ENCODE peak calls at places on chromosomes 3 and 15, in six cellular contexts. One of them, this sample, is unnamed.

GRCh38 chr15:25775317-25775912 is 87.7 kb downstream of the ATP10A start:
- DNase-seq in NCI-H2081 treated with DMSO at 0.1 percent for 48 hours: no peak
- DNase-seq in SHP77 treated with DMSO at 0.1 percent for 48 hours: no peak
- DNase-seq in GM12865: peak; percentile 31
- DNase-seq in stimulated activated CD4-positive, alpha-beta T cell treated with anti-CD3 and anti-CD28 coated beads, Interleukin-2, amount 100 ng/mL, for 48 hours: no peak
- DNase-seq in substantia nigra: no peak
- DNase-seq in this sample: no peak

GRCh38 chr3:165643433-165643824 is 193.8 kb downstream of the BCHE start:
- DNase-seq in NCI-H2081 treated with DMSO at 0.1 percent for 48 hours: no peak
- DNase-seq in SHP77 treated with DMSO at 0.1 percent for 48 hours: no peak
- DNase-seq in GM12865: no peak
- DNase-seq in stimulated activated CD4-positive, alpha-beta T cell treated with anti-CD3 and anti-CD28 coated beads, Interleukin-2, amount 100 ng/mL, for 48 hours: no peak
- DNase-seq in substantia nigra: no peak
- DNase-seq in this sample: no peak

GRCh38 chr3:149610351-149611105 is 47.3 kb downstream of the WWTR1 start:
- DNase-seq in NCI-H2081 treated with DMSO at 0.1 percent for 48 hours: no peak
- DNase-seq in SHP77 treated with DMSO at 0.1 percent for 48 hours: no peak
- DNase-seq in GM12865: no peak
- DNase-seq in stimulated activated CD4-positive, alpha-beta T cell treated with anti-CD3 and anti-CD28 coated beads, Interleukin-2, amount 100 ng/mL, for 48 hours: no peak
- DNase-seq in substantia nigra: no peak
- DNase-seq in this sample: peak; percentile 47

GRCh38 chr3:103699228-103699627 is 1264.4 kb downstream of the ZPLD1 start:
- DNase-seq in NCI-H2081 treated with DMSO at 0.1 percent for 48 hours: no peak
- DNase-seq in SHP77 treated with DMSO at 0.1 percent for 48 hours: no peak
- DNase-seq in GM12865: no peak
- DNase-seq in stimulated activated CD4-positive, alpha-beta T cell treated with anti-CD3 and anti-CD28 coated beads, Interleukin-2, amount 100 ng/mL, for 48 hours: no peak
- DNase-seq in substantia nigra: no peak
- DNase-seq in this sample: no peak

GRCh38 chr15:79431636-79432344 is at the start of gene MINAR1:
- DNase-seq in NCI-H2081 treated with DMSO at 0.1 percent for 48 hours: no peak
- DNase-seq in SHP77 treated with DMSO at 0.1 percent for 48 hours: no peak
- DNase-seq in GM12865: no peak
- DNase-seq in stimulated activated CD4-positive, alpha-beta T cell treated with anti-CD3 and anti-CD28 coated beads, Interleukin-2, amount 100 ng/mL, for 48 hours: peak; percentile 6
- DNase-seq in substantia nigra: no peak
- DNase-seq in this sample: no peak

GRCh38 chr3:141405025-141405424 is 36.7 kb downstream of the ZBTB38 start:
- DNase-seq in NCI-H2081 treated with DMSO at 0.1 percent for 48 hours: no peak
- DNase-seq in SHP77 treated with DMSO at 0.1 percent for 48 hours: no peak
- DNase-seq in GM12865: no peak
- DNase-seq in stimulated activated CD4-positive, alpha-beta T cell treated with anti-CD3 and anti-CD28 coated beads, Interleukin-2, amount 100 ng/mL, for 48 hours: no peak
- DNase-seq in substantia nigra: no peak
- DNase-seq in this sample: no peak

GRCh38 chr3:184693011-184693975 is 18.6 kb downstream of the MAGEF1 start:
- DNase-seq in NCI-H2081 treated with DMSO at 0.1 percent for 48 hours: no peak
- DNase-seq in SHP77 treated with DMSO at 0.1 percent for 48 hours: no peak
- DNase-seq in GM12865: no peak
- DNase-seq in stimulated activated CD4-positive, alpha-beta T cell treated with anti-CD3 and anti-CD28 coated beads, Interleukin-2, amount 100 ng/mL, for 48 hours: no peak
- DNase-seq in substantia nigra: no peak
- DNase-seq in this sample: no peak

GRCh38 chr3:153026026-153026425 is 136.0 kb upstream of the RAP2B start:
- DNase-seq in NCI-H2081 treated with DMSO at 0.1 percent for 48 hours: peak; percentile 34
- DNase-seq in SHP77 treated with DMSO at 0.1 percent for 48 hours: no peak
- DNase-seq in GM12865: peak; percentile 44
- DNase-seq in stimulated activated CD4-positive, alpha-beta T cell treated with anti-CD3 and anti-CD28 coated beads, Interleukin-2, amount 100 ng/mL, for 48 hours: no peak
- DNase-seq in substantia nigra: no peak
- DNase-seq in this sample: peak; percentile 4

GRCh38 chr15:68114356-68114755 is 60.2 kb downstream of the PIAS1 start:
- DNase-seq in NCI-H2081 treated with DMSO at 0.1 percent for 48 hours: no peak
- DNase-seq in SHP77 treated with DMSO at 0.1 percent for 48 hours: no peak
- DNase-seq in GM12865: peak; percentile 23
- DNase-seq in stimulated activated CD4-positive, alpha-beta T cell treated with anti-CD3 and anti-CD28 coated beads, Interleukin-2, amount 100 ng/mL, for 48 hours: no peak
- DNase-seq in substantia nigra: no peak
- DNase-seq in this sample: no peak

GRCh38 chr3:4320453-4320852 is 17.3 kb downstream of the SETMAR start:
- DNase-seq in NCI-H2081 treated with DMSO at 0.1 percent for 48 hours: no peak
- DNase-seq in SHP77 treated with DMSO at 0.1 percent for 48 hours: no peak
- DNase-seq in GM12865: no peak
- DNase-seq in stimulated activated CD4-positive, alpha-beta T cell treated with anti-CD3 and anti-CD28 coated beads, Interleukin-2, amount 100 ng/mL, for 48 hours: no peak
- DNase-seq in substantia nigra: no peak
- DNase-seq in this sample: no peak

GRCh38 chr3:38039899-38040261 is 872 bp downstream of the DLEC1 start:
- DNase-seq in NCI-H2081 treated with DMSO at 0.1 percent for 48 hours: no peak
- DNase-seq in SHP77 treated with DMSO at 0.1 percent for 48 hours: no peak
- DNase-seq in GM12865: peak; percentile 49
- DNase-seq in stimulated activated CD4-positive, alpha-beta T cell treated with anti-CD3 and anti-CD28 coated beads, Interleukin-2, amount 100 ng/mL, for 48 hours: peak; percentile 18
- DNase-seq in substantia nigra: no peak
- DNase-seq in this sample: peak; percentile 61

GRCh38 chr3:66121288-66121687 is 82.6 kb upstream of the MAGI1 start:
- DNase-seq in NCI-H2081 treated with DMSO at 0.1 percent for 48 hours: no peak
- DNase-seq in SHP77 treated with DMSO at 0.1 percent for 48 hours: no peak
- DNase-seq in GM12865: no peak
- DNase-seq in stimulated activated CD4-positive, alpha-beta T cell treated with anti-CD3 and anti-CD28 coated beads, Interleukin-2, amount 100 ng/mL, for 48 hours: no peak
- DNase-seq in substantia nigra: no peak
- DNase-seq in this sample: no peak

GRCh38 chr3:9151240-9151639 is 98.2 kb downstream of the SRGAP3 start:
- DNase-seq in NCI-H2081 treated with DMSO at 0.1 percent for 48 hours: no peak
- DNase-seq in SHP77 treated with DMSO at 0.1 percent for 48 hours: no peak
- DNase-seq in GM12865: no peak
- DNase-seq in stimulated activated CD4-positive, alpha-beta T cell treated with anti-CD3 and anti-CD28 coated beads, Interleukin-2, amount 100 ng/mL, for 48 hours: no peak
- DNase-seq in substantia nigra: no peak
- DNase-seq in this sample: no peak

GRCh38 chr3:132134611-132135010 is 99.8 kb upstream of the CPNE4 start:
- DNase-seq in NCI-H2081 treated with DMSO at 0.1 percent for 48 hours: no peak
- DNase-seq in SHP77 treated with DMSO at 0.1 percent for 48 hours: no peak
- DNase-seq in GM12865: no peak
- DNase-seq in stimulated activated CD4-positive, alpha-beta T cell treated with anti-CD3 and anti-CD28 coated beads, Interleukin-2, amount 100 ng/mL, for 48 hours: no peak
- DNase-seq in substantia nigra: no peak
- DNase-seq in this sample: no peak

GRCh38 chr15:41115652-41116115 is 396 bp downstream of the INO80 start:
- DNase-seq in NCI-H2081 treated with DMSO at 0.1 percent for 48 hours: no peak
- DNase-seq in SHP77 treated with DMSO at 0.1 percent for 48 hours: peak; percentile 50
- DNase-seq in GM12865: no peak
- DNase-seq in stimulated activated CD4-positive, alpha-beta T cell treated with anti-CD3 and anti-CD28 coated beads, Interleukin-2, amount 100 ng/mL, for 48 hours: peak; percentile 62
- DNase-seq in substantia nigra: peak; percentile 47
- DNase-seq in this sample: peak; percentile 61

GRCh38 chr15:59523702-59524101 is 85.7 kb downstream of the FAM81A start:
- DNase-seq in NCI-H2081 treated with DMSO at 0.1 percent for 48 hours: no peak
- DNase-seq in SHP77 treated with DMSO at 0.1 percent for 48 hours: no peak
- DNase-seq in GM12865: no peak
- DNase-seq in stimulated activated CD4-positive, alpha-beta T cell treated with anti-CD3 and anti-CD28 coated beads, Interleukin-2, amount 100 ng/mL, for 48 hours: no peak
- DNase-seq in substantia nigra: no peak
- DNase-seq in this sample: no peak

GRCh38 chr15:72127724-72128322 is 9.6 kb downstream of the SENP8 start:
- DNase-seq in NCI-H2081 treated with DMSO at 0.1 percent for 48 hours: no peak
- DNase-seq in SHP77 treated with DMSO at 0.1 percent for 48 hours: no peak
- DNase-seq in GM12865: no peak
- DNase-seq in stimulated activated CD4-positive, alpha-beta T cell treated with anti-CD3 and anti-CD28 coated beads, Interleukin-2, amount 100 ng/mL, for 48 hours: no peak
- DNase-seq in substantia nigra: no peak
- DNase-seq in this sample: no peak

GRCh38 chr3:32303977-32304376 is 65.5 kb downstream of the CMTM8 start:
- DNase-seq in NCI-H2081 treated with DMSO at 0.1 percent for 48 hours: no peak
- DNase-seq in SHP77 treated with DMSO at 0.1 percent for 48 hours: no peak
- DNase-seq in GM12865: no peak
- DNase-seq in stimulated activated CD4-positive, alpha-beta T cell treated with anti-CD3 and anti-CD28 coated beads, Interleukin-2, amount 100 ng/mL, for 48 hours: no peak
- DNase-seq in substantia nigra: no peak
- DNase-seq in this sample: no peak

GRCh38 chr3:23923786-23924185 is 6.9 kb downstream of the RPL15 start:
- DNase-seq in NCI-H2081 treated with DMSO at 0.1 percent for 48 hours: no peak
- DNase-seq in SHP77 treated with DMSO at 0.1 percent for 48 hours: no peak
- DNase-seq in GM12865: no peak
- DNase-seq in stimulated activated CD4-positive, alpha-beta T cell treated with anti-CD3 and anti-CD28 coated beads, Interleukin-2, amount 100 ng/mL, for 48 hours: no peak
- DNase-seq in substantia nigra: no peak
- DNase-seq in this sample: no peak

GRCh38 chr3:100968908-100969556 is 24.2 kb downstream of the ABI3BP start:
- DNase-seq in NCI-H2081 treated with DMSO at 0.1 percent for 48 hours: no peak
- DNase-seq in SHP77 treated with DMSO at 0.1 percent for 48 hours: no peak
- DNase-seq in GM12865: no peak
- DNase-seq in stimulated activated CD4-positive, alpha-beta T cell treated with anti-CD3 and anti-CD28 coated beads, Interleukin-2, amount 100 ng/mL, for 48 hours: no peak
- DNase-seq in substantia nigra: no peak
- DNase-seq in this sample: no peak

GRCh38 chr15:65372787-65373067 is 5.1 kb downstream of the IGDCC3 start:
- DNase-seq in NCI-H2081 treated with DMSO at 0.1 percent for 48 hours: no peak
- DNase-seq in SHP77 treated with DMSO at 0.1 percent for 48 hours: no peak
- DNase-seq in GM12865: no peak
- DNase-seq in stimulated activated CD4-positive, alpha-beta T cell treated with anti-CD3 and anti-CD28 coated beads, Interleukin-2, amount 100 ng/mL, for 48 hours: no peak
- DNase-seq in substantia nigra: no peak
- DNase-seq in this sample: no peak

GRCh38 chr15:101053261-101053660 is 134.1 kb downstream of the LRRK1 start:
- DNase-seq in NCI-H2081 treated with DMSO at 0.1 percent for 48 hours: no peak
- DNase-seq in SHP77 treated with DMSO at 0.1 percent for 48 hours: no peak
- DNase-seq in GM12865: no peak
- DNase-seq in stimulated activated CD4-positive, alpha-beta T cell treated with anti-CD3 and anti-CD28 coated beads, Interleukin-2, amount 100 ng/mL, for 48 hours: no peak
- DNase-seq in substantia nigra: no peak
- DNase-seq in this sample: no peak

GRCh38 chr15:80887148-80887547 is 102.5 kb downstream of the MESD start:
- DNase-seq in NCI-H2081 treated with DMSO at 0.1 percent for 48 hours: no peak
- DNase-seq in SHP77 treated with DMSO at 0.1 percent for 48 hours: no peak
- DNase-seq in GM12865: no peak
- DNase-seq in stimulated activated CD4-positive, alpha-beta T cell treated with anti-CD3 and anti-CD28 coated beads, Interleukin-2, amount 100 ng/mL, for 48 hours: no peak
- DNase-seq in substantia nigra: no peak
- DNase-seq in this sample: peak; percentile 26

GRCh38 chr15:90660195-90660995 is 56.8 kb upstream of the BLM start:
- DNase-seq in NCI-H2081 treated with DMSO at 0.1 percent for 48 hours: no peak
- DNase-seq in SHP77 treated with DMSO at 0.1 percent for 48 hours: no peak
- DNase-seq in GM12865: peak; percentile 95
- DNase-seq in stimulated activated CD4-positive, alpha-beta T cell treated with anti-CD3 and anti-CD28 coated beads, Interleukin-2, amount 100 ng/mL, for 48 hours: peak; percentile 62
- DNase-seq in substantia nigra: no peak
- DNase-seq in this sample: no peak

GRCh38 chr3:17340693-17341092 is 401.7 kb downstream of the TBC1D5 start:
- DNase-seq in NCI-H2081 treated with DMSO at 0.1 percent for 48 hours: no peak
- DNase-seq in SHP77 treated with DMSO at 0.1 percent for 48 hours: no peak
- DNase-seq in GM12865: no peak
- DNase-seq in stimulated activated CD4-positive, alpha-beta T cell treated with anti-CD3 and anti-CD28 coated beads, Interleukin-2, amount 100 ng/mL, for 48 hours: no peak
- DNase-seq in substantia nigra: no peak
- DNase-seq in this sample: no peak

GRCh38 chr15:35330921-35331320 is 215.0 kb downstream of the DPH6 start:
- DNase-seq in NCI-H2081 treated with DMSO at 0.1 percent for 48 hours: no peak
- DNase-seq in SHP77 treated with DMSO at 0.1 percent for 48 hours: no peak
- DNase-seq in GM12865: no peak
- DNase-seq in stimulated activated CD4-positive, alpha-beta T cell treated with anti-CD3 and anti-CD28 coated beads, Interleukin-2, amount 100 ng/mL, for 48 hours: no peak
- DNase-seq in substantia nigra: no peak
- DNase-seq in this sample: no peak

GRCh38 chr3:194536883-194537637 is 50.3 kb upstream of the ATP13A3 start:
- DNase-seq in NCI-H2081 treated with DMSO at 0.1 percent for 48 hours: peak; percentile 60
- DNase-seq in SHP77 treated with DMSO at 0.1 percent for 48 hours: no peak
- DNase-seq in GM12865: no peak
- DNase-seq in stimulated activated CD4-positive, alpha-beta T cell treated with anti-CD3 and anti-CD28 coated beads, Interleukin-2, amount 100 ng/mL, for 48 hours: no peak
- DNase-seq in substantia nigra: no peak
- DNase-seq in this sample: no peak

GRCh38 chr3:43659250-43659880 is 31.4 kb upstream of the ABHD5 start:
- DNase-seq in NCI-H2081 treated with DMSO at 0.1 percent for 48 hours: no peak
- DNase-seq in SHP77 treated with DMSO at 0.1 percent for 48 hours: no peak
- DNase-seq in GM12865: no peak
- DNase-seq in stimulated activated CD4-positive, alpha-beta T cell treated with anti-CD3 and anti-CD28 coated beads, Interleukin-2, amount 100 ng/mL, for 48 hours: no peak
- DNase-seq in substantia nigra: no peak
- DNase-seq in this sample: no peak

GRCh38 chr3:158105124-158105709 is 1.0 kb downstream of the SHOX2 start:
- DNase-seq in NCI-H2081 treated with DMSO at 0.1 percent for 48 hours: no peak
- DNase-seq in SHP77 treated with DMSO at 0.1 percent for 48 hours: no peak
- DNase-seq in GM12865: no peak
- DNase-seq in stimulated activated CD4-positive, alpha-beta T cell treated with anti-CD3 and anti-CD28 coated beads, Interleukin-2, amount 100 ng/mL, for 48 hours: peak; percentile 8
- DNase-seq in substantia nigra: no peak
- DNase-seq in this sample: no peak

GRCh38 chr3:187678869-187679268 is 8.7 kb upstream of the SST start:
- DNase-seq in NCI-H2081 treated with DMSO at 0.1 percent for 48 hours: no peak
- DNase-seq in SHP77 treated with DMSO at 0.1 percent for 48 hours: peak; percentile 34
- DNase-seq in GM12865: peak; percentile 51
- DNase-seq in stimulated activated CD4-positive, alpha-beta T cell treated with anti-CD3 and anti-CD28 coated beads, Interleukin-2, amount 100 ng/mL, for 48 hours: peak; percentile 21
- DNase-seq in substantia nigra: no peak
- DNase-seq in this sample: peak; percentile 35

This sample was measured in midbrain.